ENCODE peak calls at places on chromosomes 4 and X, in five cellular contexts. L is body of pancreas, Z is lower lobe of right lung, R is K562, U is PC-3. I is an unnamed sample.

GRCh38 chr4:24067781-24068193 is 177.9 kb upstream of the PPARGC1A start:
- ATAC-seq in L (peak), Z (no peak), R (no peak), U (peak), I (no peak)

GRCh38 chr4:151997461-151997860 is 236.7 kb upstream of the GATB start:
- ATAC-seq in L (no peak), Z (no peak), R (no peak), U (no peak), I (no peak)

GRCh38 chr4:7370038-7370437 is 64.7 kb downstream of the PSAPL1 start:
- ATAC-seq in L (no peak), Z (no peak), R (no peak), U (no peak), I (no peak)

GRCh38 chr4:105461221-105462041 is 12.4 kb downstream of the PPA2 start:
- ATAC-seq in L (no peak), Z (peak), R (peak), U (no peak), I (no peak)

GRCh38 chr4:139214039-139214534 is 37.1 kb upstream of the ELF2 start:
- ATAC-seq in L (peak), Z (peak), R (peak), U (no peak), I (peak)

GRCh38 chr4:98248984-98249383 is 12.2 kb upstream of the RAP1GDS1 start:
- ATAC-seq in L (no peak), Z (no peak), R (no peak), U (no peak), I (no peak)

GRCh38 chr4:76213415-76214268 is at the start of gene SCARB2:
- ATAC-seq in L (peak), Z (peak), R (peak), U (peak), I (peak)

GRCh38 chr4:52059372-52059771 is 8.3 kb downstream of the SPATA18 start:
- ATAC-seq in L (peak), Z (peak), R (no peak), U (peak), I (peak)

GRCh38 chrX:39821011-39821708 is 276.6 kb downstream of the BCOR start:
- ATAC-seq in L (peak), Z (peak), R (no peak), U (no peak), I (peak)

GRCh38 chr4:107977966-107978705 is 11.6 kb upstream of the HADH start:
- ATAC-seq in L (no peak), Z (no peak), R (no peak), U (no peak), I (no peak)

GRCh38 chr4:53644607-53645006 is 53.3 kb upstream of the LNX1 start:
- ATAC-seq in L (peak), Z (peak), R (no peak), U (peak), I (no peak)

GRCh38 chr4:7295201-7295916 is 103.0 kb downstream of the SORCS2 start:
- ATAC-seq in L (peak), Z (peak), R (no peak), U (peak), I (peak)

GRCh38 chr4:43331226-43332078 is 438.9 kb downstream of the GRXCR1 start:
- ATAC-seq in L (no peak), Z (no peak), R (no peak), U (peak), I (no peak)

GRCh38 chrX:19912-20571 is 261.1 kb upstream of the PLCXD1 start:
- ATAC-seq in L (peak), Z (no peak), R (peak), U (peak), I (peak)

GRCh38 chr4:108762559-108763225 is at the start of gene ETNPPL:
- ATAC-seq in L (peak), Z (peak), R (peak), U (peak), I (peak)

GRCh38 chr4:92253986-92254671 is 49.6 kb upstream of the GRID2 start:
- ATAC-seq in L (no peak), Z (no peak), R (no peak), U (no peak), I (no peak)

GRCh38 chr4:165191814-165192499 is 15.4 kb upstream of the KLHL2 start:
- ATAC-seq in L (no peak), Z (no peak), R (no peak), U (no peak), I (no peak)

GRCh38 chr4:145988628-145989027 is 50.0 kb upstream of the ZNF827 start:
- ATAC-seq in L (no peak), Z (no peak), R (no peak), U (no peak), I (no peak)

GRCh38 chr4:123416462-123416861 is 19.9 kb downstream of the SPRY1 start:
- ATAC-seq in L (no peak), Z (no peak), R (peak), U (no peak), I (no peak)

GRCh38 chr4:185202984-185203379 is 818 bp downstream of the CFAP97 start:
- ATAC-seq in L (no peak), Z (no peak), R (peak), U (peak), I (no peak)

GRCh38 chr4:185201983-185202962 is 1.5 kb downstream of the CFAP97 start:
- ATAC-seq in L (no peak), Z (no peak), R (peak), U (no peak), I (no peak)

GRCh38 chr4:185205697-185206342 is 2.0 kb upstream of the CFAP97 start:
- ATAC-seq in L (no peak), Z (no peak), R (no peak), U (no peak), I (no peak)

GRCh38 chr4:185203380-185204237 is at the start of gene CFAP97:
- ATAC-seq in L (peak), Z (peak), R (peak), U (peak), I (peak)

DNA sequence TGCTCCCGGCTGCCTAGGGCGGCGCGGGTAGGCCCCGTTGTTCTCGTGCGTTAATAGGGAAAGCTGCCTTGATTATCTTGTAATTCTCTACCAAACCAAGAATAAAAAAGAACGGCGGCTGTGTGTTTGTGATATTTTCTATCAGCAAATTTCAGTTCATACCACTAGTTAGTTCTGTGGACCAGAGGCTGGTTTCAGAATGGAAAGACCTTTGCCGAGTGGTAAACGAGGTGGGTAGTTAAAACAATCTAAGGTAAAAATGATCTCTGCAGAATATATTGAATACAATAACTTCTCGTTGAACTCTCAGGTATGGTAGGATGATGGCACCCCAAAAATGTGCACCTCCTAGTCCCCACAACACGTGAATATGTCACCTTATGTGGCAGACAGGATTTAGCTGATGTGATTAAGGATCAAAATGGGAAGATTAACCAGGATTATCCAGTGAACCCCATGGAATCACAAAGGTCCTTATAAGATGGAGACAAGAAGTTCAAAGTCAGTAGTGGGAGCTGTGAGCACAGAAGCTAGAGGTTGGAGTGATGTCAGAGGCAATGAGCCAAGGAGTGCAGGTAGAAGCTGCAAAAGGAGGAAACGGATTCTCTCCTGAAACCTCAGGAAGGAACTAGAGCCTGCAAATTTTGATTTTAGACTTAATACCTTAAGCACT is 574 bp upstream of the CFAP97 start:
- ATAC-seq in L (no peak), Z (no peak), R (no peak), U (no peak), I (no peak)
- TF ChIP-seq CTCF in L (no peak), Z (no peak), R (no peak), U (peak), I (no peak)

DNA sequence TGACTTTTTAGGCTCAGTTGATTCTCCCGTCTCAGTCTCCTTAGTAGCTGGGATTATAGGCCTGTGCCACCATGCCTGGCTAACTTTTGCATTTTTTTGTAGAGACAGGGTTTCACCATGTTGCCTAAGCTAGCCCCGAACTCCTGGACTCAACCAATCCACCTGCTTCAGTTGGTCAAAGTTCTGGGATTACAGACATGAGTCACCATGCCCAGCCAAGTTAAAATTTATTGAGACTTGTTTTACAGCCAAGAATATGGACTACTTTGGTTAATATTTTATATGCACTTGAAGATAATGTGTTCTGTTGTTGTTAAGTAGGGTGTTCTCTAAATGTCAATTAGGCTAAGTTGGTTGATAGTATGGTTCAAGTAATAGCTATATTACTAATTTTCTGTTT is 58.7 kb downstream of the CYTL1 start:
- ATAC-seq in L (no peak), Z (no peak), R (no peak), U (no peak), I (no peak)
- H3K4me3 ChIP-seq in L (no peak), Z (no peak), R (no peak), U (no peak), I (no peak)

DNA sequence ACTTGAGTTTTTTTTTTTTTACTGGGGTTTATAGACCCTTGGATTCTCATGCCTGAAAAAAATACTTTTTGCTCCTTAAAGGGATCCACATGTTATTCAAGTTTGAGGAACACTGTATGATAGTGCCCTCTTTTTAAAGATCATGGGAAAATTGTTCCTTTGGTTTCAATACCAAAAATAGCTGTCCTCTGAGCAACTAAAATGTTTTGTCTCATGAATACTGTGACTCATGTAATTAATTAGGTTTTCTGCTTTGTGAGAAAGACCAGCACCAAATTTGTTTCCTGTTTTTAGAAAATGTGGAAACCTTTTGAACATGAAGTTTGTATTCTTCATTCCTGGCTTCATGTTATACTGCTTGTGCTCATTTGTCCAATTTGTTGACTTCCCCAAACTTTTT is 127.5 kb upstream of the SH3RF1 start:
- ATAC-seq in L (no peak), Z (no peak), R (no peak), U (no peak), I (no peak)
- TF ChIP-seq CTCF in L (no peak), Z (no peak), R (no peak), U (no peak), I (no peak)

GRCh38 chrX:47232803-47233332 is at the start of gene USP11:
- ATAC-seq in L (peak), Z (peak), R (peak), U (peak), I (peak)
- H3K4me3 ChIP-seq in L (peak), Z (peak), R (peak), U (peak), I (peak)